ENCODE peak calls at places on chromosome 1, in nine cellular contexts. G is fibroblast of pulmonary artery; C is fibroblast of mammary gland; Y is T follicular helper cell; F is brain microvascular endothelial cell; R is stimulated activated CD8-positive, alpha-beta memory T cell treated with anti-CD3 and anti-CD28 coated beads, Interleukin-15, amount 100 ng/mL, for 24 hours; Z is NCI-H1092; O is Calu3; H is stimulated activated CD4-positive, alpha-beta T cell treated with anti-CD3 and anti-CD28 coated beads, Interleukin-12 subunit alpha, Interleukin-12 subunit beta, amount 100 ng/mL, for 48 hours. N is an unnamed sample.

GRCh38 chr1:115077286-115077983 is 11.9 kb downstream of the TSPAN2 start:
- DNase-seq in G (no peak), H (no peak), R (no peak), Y (no peak), C (peak; percentile 31), F (no peak), O (no peak), Z (no peak), N (no peak)

GRCh38 chr1:240967070-240967724 is 355.2 kb upstream of the GREM2 start:
- DNase-seq in R (no peak), Y (no peak), G (no peak), Z (no peak), F (peak; percentile 9), H (no peak), C (peak; percentile 30), O (no peak), N (no peak)

GRCh38 chr1:237226177-237226944 is 184.4 kb downstream of the RYR2 start:
- DNase-seq in C (no peak), F (no peak), H (no peak), Z (no peak), R (no peak), O (no peak), G (no peak), Y (no peak), N (no peak)

GRCh38 chr1:76959581-76959980 is 92.3 kb downstream of the ST6GALNAC5 start:
- DNase-seq in Y (no peak), Z (no peak), C (peak; percentile 54), H (no peak), F (no peak), R (no peak), G (no peak), O (no peak), N (no peak)

GRCh38 chr1:94314222-94314858 is 77.0 kb upstream of the ARHGAP29 start:
- DNase-seq in H (no peak), O (no peak), Y (no peak), F (no peak), Z (no peak), G (no peak), C (no peak), R (no peak), N (no peak)

GRCh38 chr1:197440730-197441129 is 172.7 kb downstream of the CRB1 start:
- DNase-seq in Y (no peak), C (no peak), Z (no peak), F (peak; percentile 5), H (no peak), R (no peak), O (no peak), G (peak; percentile 75), N (no peak)

GRCh38 chr1:109094377-109094803 is 3.8 kb downstream of the TMEM167B start:
- DNase-seq in Y (no peak), Z (no peak), O (no peak), G (no peak), H (no peak), R (no peak), F (no peak), C (peak; percentile 35), N (no peak)

GRCh38 chr1:200260587-200261335 is 149.1 kb downstream of the ZNF281 start:
- DNase-seq in G (no peak), H (no peak), Y (no peak), Z (peak; percentile 32), O (no peak), R (no peak), C (no peak), F (no peak), N (no peak)

GRCh38 chr1:221241592-221241991 is 362.3 kb downstream of the HLX start:
- DNase-seq in Z (no peak), F (no peak), O (no peak), H (no peak), C (no peak), G (peak; percentile 12), R (no peak), Y (no peak), N (no peak)

GRCh38 chr1:170214980-170215910 is 69.5 kb downstream of the NTMT2 start:
- DNase-seq in G (peak; percentile 16), H (no peak), Y (no peak), Z (no peak), F (no peak), O (no peak), R (no peak), C (peak; percentile 51), N (no peak)

GRCh38 chr1:166972827-166973226 is 2.5 kb downstream of the ILDR2 start:
- DNase-seq in O (no peak), Y (no peak), Z (no peak), R (no peak), C (no peak), H (no peak), G (no peak), F (no peak), N (no peak)

GRCh38 chr1:179156708-179157107 is 72.8 kb downstream of the ABL2 start:
- DNase-seq in O (no peak), F (no peak), R (no peak), C (no peak), H (no peak), G (no peak), Y (no peak), Z (no peak), N (no peak)